ENCODE peak calls at places on chromosomes 13 and 19, in six cellular contexts. B is right cardiac atrium, Z is tibial artery, Y is hepatocyte, E is left lung, F is cardiac muscle cell. D is an unnamed sample.

GRCh38 chr13:41133951-41134350 is 1.3 kb upstream of the KBTBD6 start:
- DNase-seq in B (no peak), Z (no peak), Y (no peak), E (no peak), F (no peak), D (no peak)

GRCh38 chr19:3513198-3514140 is 7.4 kb downstream of the FZR1 start:
- DNase-seq in B (no peak), Z (no peak), Y (no peak), E (no peak), F (no peak), D (no peak)

GRCh38 chr13:33545492-33545891 is 259.9 kb upstream of the STARD13 start:
- DNase-seq in B (no peak), Z (no peak), Y (no peak), E (no peak), F (no peak), D (no peak)

GRCh38 chr19:3276341-3276799 is 51.9 kb downstream of the CELF5 start:
- DNase-seq in B (no peak), Z (no peak), Y (peak; percentile 72), E (peak; percentile 39), F (no peak), D (peak; percentile 38)

GRCh38 chr13:95588721-95589120 is 36.2 kb downstream of the CLDN10 start:
- DNase-seq in B (no peak), Z (no peak), Y (no peak), E (no peak), F (peak; percentile 15), D (no peak)

GRCh38 chr19:29532956-29533355 is 7.2 kb downstream of the VSTM2B start:
- DNase-seq in B (no peak), Z (peak; percentile 59), Y (no peak), E (peak; percentile 17), F (no peak), D (no peak)

GRCh38 chr13:112943309-112944125 is 25.5 kb upstream of the MCF2L start:
- DNase-seq in B (peak; percentile 60), Z (no peak), Y (peak; percentile 77), E (peak; percentile 46), F (peak; percentile 35), D (no peak)

GRCh38 chr19:11377237-11377636 is 2.8 kb downstream of the SWSAP1 start:
- DNase-seq in B (no peak), Z (no peak), Y (peak; percentile 39), E (peak; percentile 66), F (peak; percentile 85), D (no peak)

GRCh38 chr19:17953316-17953801 is 13.5 kb upstream of the KCNN1 start:
- DNase-seq in B (no peak), Z (no peak), Y (no peak), E (no peak), F (no peak), D (no peak)

GRCh38 chr13:95797016-95797415 is 120.1 kb downstream of the DNAJC3 start:
- DNase-seq in B (no peak), Z (no peak), Y (no peak), E (no peak), F (peak; percentile 7), D (no peak)

GRCh38 chr13:41061914-41062837 is 867 bp downstream of the WBP4 start:
- DNase-seq in B (no peak), Z (no peak), Y (peak; percentile 86), E (no peak), F (peak; percentile 36), D (no peak)

GRCh38 chr19:45515807-45516401 is 8.6 kb downstream of the VASP start:
- DNase-seq in B (no peak), Z (no peak), Y (no peak), E (peak; percentile 64), F (no peak), D (no peak)

GRCh38 chr13:72456486-72456885 is 270.9 kb downstream of the MZT1 start:
- DNase-seq in B (no peak), Z (no peak), Y (no peak), E (no peak), F (no peak), D (no peak)

GRCh38 chr13:92196566-92197256 is 798.3 kb downstream of the GPC5 start:
- DNase-seq in B (no peak), Z (no peak), Y (no peak), E (no peak), F (peak; percentile 58), D (no peak)

DNA sequence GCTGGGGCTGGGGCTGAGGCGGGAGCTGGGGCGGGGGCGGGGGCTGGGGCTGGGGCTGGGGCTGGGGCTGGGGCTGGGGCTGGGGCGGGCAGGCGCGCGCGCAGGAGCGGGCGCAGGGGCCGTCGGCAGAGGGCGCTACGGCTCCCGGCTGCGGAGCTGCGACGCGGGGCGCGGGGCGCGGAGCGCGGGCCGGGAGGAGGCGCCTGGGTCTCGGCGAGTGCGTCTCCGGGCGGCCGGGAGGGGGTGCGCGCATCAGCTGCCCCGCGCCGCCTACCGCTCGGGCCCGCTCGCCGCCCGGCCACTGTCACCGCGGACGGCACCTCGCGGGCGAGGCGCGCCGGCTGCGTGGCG is 416 bp upstream of the MTUS2 start:
- DNase-seq in B (peak; percentile 52), Z (no peak), Y (peak; percentile 86), E (no peak), F (peak; percentile 54), D (no peak)
- H3K4me3 ChIP-seq in B (peak overlapping the region; percentile 65), Z (peak overlapping the region; percentile 52), Y (no peak overlapping the region), E (no peak overlapping the region), F (peak overlapping the region; percentile 43), D (no peak overlapping the region)

DNA sequence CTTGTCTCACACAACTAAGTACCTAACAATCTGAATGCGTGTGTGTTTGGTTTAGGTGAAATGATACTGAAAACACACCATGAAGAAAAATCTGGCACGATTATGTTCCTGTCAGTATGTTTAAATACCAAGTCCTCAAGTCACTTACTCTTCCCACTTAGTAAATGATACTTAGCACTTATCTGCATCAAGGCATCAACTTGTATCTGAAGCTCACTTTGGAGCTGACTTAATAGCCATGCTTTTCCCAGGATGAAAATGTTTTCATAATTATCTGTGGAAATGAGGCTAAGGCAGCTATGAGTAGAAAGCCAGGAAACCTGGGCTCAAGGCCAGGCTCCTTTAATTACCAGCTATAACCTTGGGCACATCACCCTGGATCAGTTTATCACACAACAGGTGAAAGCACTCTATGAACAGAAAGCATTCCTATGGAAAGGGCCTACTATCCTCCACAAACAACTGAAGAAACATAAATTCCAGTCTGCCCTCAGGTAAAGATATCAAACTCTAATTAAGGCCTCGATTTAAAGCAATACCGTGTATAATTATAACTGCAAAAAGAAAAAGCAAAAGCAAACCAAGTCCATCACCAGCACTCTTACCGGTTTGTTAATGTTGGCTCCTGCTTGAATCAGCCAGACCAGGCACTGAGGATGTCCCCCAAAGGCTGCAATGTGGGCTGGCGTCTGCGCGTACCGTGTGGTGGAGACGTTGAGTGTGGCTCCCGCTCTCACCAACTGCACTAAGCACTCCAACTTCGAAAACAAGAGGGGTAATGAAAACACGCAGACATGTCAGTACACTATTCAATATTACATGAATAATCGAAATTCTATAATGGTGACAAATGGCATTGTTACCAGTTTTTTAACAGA is 4.6 kb downstream of the ANKRD10 start:
- DNase-seq in B (no peak), Z (no peak), Y (no peak), E (no peak), F (no peak), D (no peak)
- H3K4me1 ChIP-seq in B (peaks cover 13% of the 10 kb centered on the region), Z (peaks cover 54% of the 10 kb centered on the region), Y (peaks cover 35% of the 10 kb centered on the region), E (peaks cover 20% of the 10 kb centered on the region), F (peaks cover 31% of the 10 kb centered on the region), D (peaks cover 21% of the 10 kb centered on the region)

GRCh38 chr13:43303040-43303729 is 279.8 kb downstream of the DNAJC15 start:
- DNase-seq in B (peak; percentile 55), Z (peak; percentile 70), Y (peak; percentile 83), E (peak; percentile 39), F (peak; percentile 83), D (no peak)

GRCh38 chr13:43297967-43298366 is 274.6 kb downstream of the DNAJC15 start:
- DNase-seq in B (no peak), Z (no peak), Y (no peak), E (no peak), F (no peak), D (no peak)

GRCh38 chr13:43300817-43301216 is 277.4 kb downstream of the DNAJC15 start:
- DNase-seq in B (no peak), Z (no peak), Y (no peak), E (no peak), F (peak; percentile 54), D (no peak)

GRCh38 chr13:43301341-43301969 is 278.1 kb downstream of the DNAJC15 start:
- DNase-seq in B (no peak), Z (no peak), Y (no peak), E (no peak), F (no peak), D (no peak)

DNA sequence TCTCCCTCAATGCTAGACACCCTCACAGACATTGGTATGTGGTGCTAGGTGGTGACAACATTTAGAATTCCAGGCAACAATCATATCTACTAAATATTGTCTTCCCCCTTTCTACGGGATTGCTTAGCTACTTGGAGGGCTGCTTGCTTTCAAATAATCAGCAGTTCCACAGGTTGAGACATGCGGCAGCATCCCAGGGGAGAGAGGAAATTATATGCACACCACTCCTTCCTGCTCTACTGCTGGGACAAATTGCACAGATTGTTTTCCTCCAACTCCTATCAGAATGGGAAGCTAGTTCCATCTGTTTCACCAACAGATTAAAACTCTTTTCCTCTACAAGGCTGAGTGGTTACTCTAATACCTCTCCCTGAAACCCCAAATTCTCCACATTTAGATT is 275.4 kb downstream of the DNAJC15 start:
- DNase-seq in B (no peak), Z (no peak), Y (no peak), E (no peak), F (no peak), D (no peak)
- H3K27ac ChIP-seq in B (no peak overlapping the region), Z (no peak overlapping the region), Y (no peak overlapping the region), E (no peak overlapping the region), F (no peak overlapping the region), D (no peak overlapping the region)

DNA sequence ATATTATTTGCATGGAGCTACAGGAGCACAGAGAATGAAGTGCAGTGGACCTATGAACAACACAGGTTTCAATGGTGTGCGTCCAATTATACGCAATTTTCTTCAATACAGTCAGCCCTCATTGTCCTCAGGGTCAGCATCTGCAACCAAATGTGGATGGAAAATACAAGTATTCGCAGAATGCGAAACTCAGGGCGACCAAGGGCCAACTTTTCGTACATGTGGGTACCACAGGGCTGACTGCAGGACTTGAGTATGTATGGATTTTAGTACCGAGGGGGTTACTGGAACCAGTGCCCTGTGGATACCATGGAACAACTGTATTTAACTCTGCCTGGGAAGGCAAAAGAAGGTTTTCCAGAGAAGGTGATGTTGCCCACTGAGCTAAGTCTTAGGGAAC is 10.2 kb downstream of the LCP1 start:
- DNase-seq in B (no peak), Z (no peak), Y (no peak), E (no peak), F (no peak), D (no peak)
- H3K4me3 ChIP-seq in B (no peak overlapping the region), Z (no peak overlapping the region), Y (no peak overlapping the region), E (no peak overlapping the region), F (no peak overlapping the region), D (peak overlapping the region; percentile 5)